ENCODE peak calls at places on chromosomes 16 and 17, in seven cellular contexts. Z is putamen, Y is ovary, I is cardiac fibroblast, N is NCI-H1694 treated with DMSO at 0.1 percent for 48 hours, O is NCI-H774, W is left cardiac atrium. J is an unnamed sample.

GRCh38 chr17:37176683-37177082 is 199.1 kb upstream of the C17orf78 start:
- DNase-seq in Z (peak; percentile 10), Y (no peak), I (peak; percentile 10), N (no peak), O (no peak), W (no peak), J (no peak)

GRCh38 chr17:41215681-41216080 is 10.8 kb upstream of the KRTAP9-2 start:
- DNase-seq in Z (no peak), Y (no peak), I (no peak), N (no peak), O (no peak), W (no peak), J (no peak)

GRCh38 chr17:48997103-48997826 is at the start of gene IGF2BP1:
- DNase-seq in Z (no peak), Y (no peak), I (peak; percentile 75), N (no peak), O (no peak), W (no peak), J (no peak)

GRCh38 chr17:4433515-4434031 is at the start of gene SPNS3:
- DNase-seq in Z (no peak), Y (no peak), I (no peak), N (no peak), O (no peak), W (no peak), J (peak; percentile 27)

GRCh38 chr17:33390479-33391027 is 97.5 kb upstream of the ASIC2 start:
- DNase-seq in Z (no peak), Y (no peak), I (peak; percentile 19), N (no peak), O (no peak), W (no peak), J (no peak)

GRCh38 chr16:5916711-5917191 is 819.2 kb upstream of the EEF2KMT start:
- DNase-seq in Z (no peak), Y (no peak), I (no peak), N (no peak), O (no peak), W (no peak), J (no peak)

GRCh38 chr17:45221081-45221996 is at the start of gene FMNL1:
- DNase-seq in Z (no peak), Y (no peak), I (no peak), N (no peak), O (no peak), W (no peak), J (peak; percentile 45)

GRCh38 chr17:75838410-75838809 is 5.8 kb downstream of the UNC13D start:
- DNase-seq in Z (no peak), Y (no peak), I (no peak), N (no peak), O (no peak), W (no peak), J (no peak)

GRCh38 chr16:24228514-24228913 is 27.6 kb upstream of the CACNG3 start:
- DNase-seq in Z (no peak), Y (no peak), I (no peak), N (no peak), O (no peak), W (no peak), J (no peak)

GRCh38 chr17:43524945-43525575 is 21.1 kb downstream of the ETV4 start:
- DNase-seq in Z (no peak), Y (no peak), I (peak; percentile 50), N (no peak), O (no peak), W (no peak), J (no peak)

GRCh38 chr17:19306160-19307111 is 56.1 kb downstream of the B9D1 start:
- DNase-seq in Z (peak; percentile 96), Y (no peak), I (no peak), N (no peak), O (no peak), W (peak; percentile 15), J (no peak)

GRCh38 chr17:73799091-73799490 is 154.8 kb upstream of the SDK2 start:
- DNase-seq in Z (no peak), Y (no peak), I (no peak), N (no peak), O (no peak), W (no peak), J (no peak)

GRCh38 chr17:71632328-71632727 is 488.5 kb upstream of the SOX9 start:
- DNase-seq in Z (no peak), Y (no peak), I (peak; percentile 5), N (no peak), O (peak; percentile 47), W (no peak), J (no peak)

GRCh38 chr16:89449726-89450335 is 40.5 kb downstream of the ANKRD11 start:
- DNase-seq in Z (no peak), Y (no peak), I (peak; percentile 24), N (no peak), O (no peak), W (no peak), J (no peak)

GRCh38 chr17:47834756-47835155 is 3.3 kb downstream of the LRRC46 start:
- DNase-seq in Z (no peak), Y (no peak), I (no peak), N (no peak), O (no peak), W (no peak), J (no peak)

GRCh38 chr16:52773026-52773425 is 226.1 kb upstream of the TOX3 start:
- DNase-seq in Z (no peak), Y (no peak), I (no peak), N (no peak), O (peak; percentile 33), W (no peak), J (no peak)

GRCh38 chr17:45388604-45389325 is 43.9 kb downstream of the ARHGAP27 start:
- DNase-seq in Z (no peak), Y (no peak), I (no peak), N (no peak), O (no peak), W (no peak), J (no peak)

GRCh38 chr17:57372156-57372555 is 115.8 kb downstream of the MSI2 start:
- DNase-seq in Z (no peak), Y (no peak), I (peak; percentile 47), N (no peak), O (no peak), W (no peak), J (no peak)

GRCh38 chr16:67464565-67464964 is 16.4 kb downstream of the ATP6V0D1 start:
- DNase-seq in Z (no peak), Y (no peak), I (no peak), N (no peak), O (no peak), W (no peak), J (no peak)

GRCh38 chr17:58666858-58667267 is 25.0 kb downstream of the TEX14 start:
- DNase-seq in Z (peak; percentile 28), Y (peak; percentile 51), I (peak; percentile 91), N (no peak), O (peak; percentile 94), W (peak; percentile 77), J (no peak)

GRCh38 chr17:41551370-41551769 is 20.5 kb downstream of the KRT9 start:
- DNase-seq in Z (no peak), Y (no peak), I (peak; percentile 31), N (no peak), O (no peak), W (no peak), J (no peak)

GRCh38 chr17:58538801-58539410 is 24.5 kb upstream of the MTMR4 start:
- DNase-seq in Z (no peak), Y (no peak), I (peak; percentile 68), N (no peak), O (no peak), W (no peak), J (no peak)

GRCh38 chr16:85056211-85056748 is 28.7 kb downstream of the KIAA0513 start:
- DNase-seq in Z (no peak), Y (no peak), I (peak; percentile 51), N (no peak), O (no peak), W (no peak), J (no peak)

GRCh38 chr17:14303343-14304221 is 2.7 kb downstream of the HS3ST3B1 start:
- DNase-seq in Z (no peak), Y (no peak), I (no peak), N (no peak), O (no peak), W (no peak), J (no peak)

GRCh38 chr16:57041182-57042156 is 50.9 kb upstream of the CPNE2 start:
- DNase-seq in Z (no peak), Y (no peak), I (no peak), N (no peak), O (no peak), W (no peak), J (no peak)

GRCh38 chr16:81885976-81886586 is 107.0 kb downstream of the PLCG2 start:
- DNase-seq in Z (no peak), Y (no peak), I (peak; percentile 34), N (no peak), O (no peak), W (no peak), J (no peak)

GRCh38 chr16:8645831-8646230 is 24.3 kb downstream of the METTL22 start:
- DNase-seq in Z (no peak), Y (no peak), I (no peak), N (no peak), O (no peak), W (no peak), J (no peak)

GRCh38 chr16:56789360-56789759 is 59.4 kb downstream of the NUP93 start:
- DNase-seq in Z (no peak), Y (peak; percentile 22), I (peak; percentile 57), N (peak; percentile 54), O (peak; percentile 49), W (peak; percentile 31), J (no peak)

GRCh38 chr16:85460252-85460982 is 152.7 kb upstream of the GSE1 start:
- DNase-seq in Z (no peak), Y (peak; percentile 64), I (peak; percentile 66), N (peak; percentile 70), O (no peak), W (no peak), J (no peak)

GRCh38 chr17:77011173-77012011 is 129.4 kb upstream of the SEC14L1 start:
- DNase-seq in Z (no peak), Y (no peak), I (peak; percentile 61), N (peak; percentile 33), O (peak; percentile 49), W (no peak), J (peak; percentile 37)

GRCh38 chr16:84959045-84959576 is 52.2 kb downstream of the ZDHHC7 start:
- DNase-seq in Z (no peak), Y (no peak), I (no peak), N (no peak), O (no peak), W (no peak), J (no peak)

GRCh38 chr16:65212791-65213190 is 90.9 kb upstream of the CDH11 start:
- DNase-seq in Z (no peak), Y (no peak), I (no peak), N (no peak), O (no peak), W (no peak), J (no peak)

GRCh38 chr17:19330271-19330670 is 32.3 kb downstream of the B9D1 start:
- DNase-seq in Z (no peak), Y (no peak), I (no peak), N (no peak), O (no peak), W (no peak), J (no peak)

GRCh38 chr17:62923515-62924150 is 42.4 kb upstream of the TANC2 start:
- DNase-seq in Z (no peak), Y (no peak), I (no peak), N (no peak), O (no peak), W (no peak), J (no peak)

J was measured in KG1.